ENCODE peak calls at places on chromosomes 2 and 18, in five cellular contexts. S is K562, B is HepG2, I is SK-N-SH, T is GM12878. O is an unnamed sample. For H3K27me3, the result is how much of the 10 kb centered on the place peaks cover.

GRCh38 chr2:31429759-31430438 is 15.4 kb upstream of the XDH start:
- DNase-seq in S (no peak), B (no peak), I (no peak), T (no peak), O (peak)

GRCh38 chr2:85175369-85176299 is 42.4 kb downstream of the TCF7L1 start:
- DNase-seq in S (no peak), B (peak), I (no peak), T (no peak), O (no peak)

GRCh38 chr2:8332646-8333045 is 349.2 kb upstream of the ID2 start:
- DNase-seq in S (no peak), B (no peak), I (no peak), T (no peak), O (no peak)

GRCh38 chr2:169672403-169672802 is 21.8 kb downstream of the CFAP210 start:
- DNase-seq in S (no peak), B (no peak), I (no peak), T (no peak), O (no peak)

GRCh38 chr2:11637546-11637945 is 32.4 kb downstream of the NTSR2 start:
- DNase-seq in S (no peak), B (no peak), I (no peak), T (no peak), O (no peak)

GRCh38 chr2:131092409-131093065 is 723 bp downstream of the FAM168B start:
- DNase-seq in S (no peak), B (no peak), I (no peak), T (no peak), O (no peak)

GRCh38 chr2:200786826-200787225 is 24.9 kb upstream of the BZW1 start:
- DNase-seq in S (no peak), B (no peak), I (no peak), T (no peak), O (peak)

GRCh38 chr2:96485751-96486643 is 19.2 kb downstream of the NEURL3 start:
- DNase-seq in S (no peak), B (peak), I (no peak), T (peak), O (no peak)

GRCh38 chr2:120866483-120867140 is 130.9 kb downstream of the GLI2 start:
- DNase-seq in S (no peak), B (no peak), I (no peak), T (no peak), O (no peak)
- TF ChIP-seq RAD21 in S (no peak), B (no peak), I (no peak), T (no peak), O (no peak)

DNA sequence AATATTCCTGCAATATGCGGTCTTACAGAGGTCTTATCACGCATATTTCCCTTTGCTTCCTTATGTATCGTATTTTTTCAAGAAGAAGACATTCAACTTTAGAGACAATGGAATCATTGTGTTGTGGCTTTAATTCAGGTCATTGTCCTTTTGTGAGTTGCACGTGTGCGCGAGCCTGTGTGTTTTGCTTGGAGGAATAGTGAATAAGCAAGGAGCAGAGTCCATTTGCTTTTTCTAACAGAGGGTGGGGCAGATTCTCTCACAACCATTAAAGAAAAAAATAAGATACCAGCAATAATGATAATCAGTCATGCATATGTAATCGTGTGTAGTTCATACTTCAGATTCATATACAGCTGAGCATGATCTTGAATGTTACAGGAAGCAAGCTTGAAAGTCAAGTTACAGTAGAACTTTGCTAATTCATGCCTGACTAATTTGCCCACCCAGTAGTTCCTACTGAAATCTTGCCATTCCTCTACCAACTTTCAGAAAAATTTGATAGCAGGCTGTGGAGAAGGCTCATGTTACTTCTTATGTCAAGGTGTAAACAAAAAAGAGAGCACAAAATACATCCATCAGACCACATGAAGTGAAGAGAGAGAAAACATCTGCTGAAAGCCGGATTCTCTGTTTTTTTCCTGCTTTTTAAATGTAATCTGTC is 243.7 kb downstream of the NEDD4L start:
- DNase-seq in S (no peak), B (peak), I (no peak), T (no peak), O (no peak)
- TF ChIP-seq POLR2AphosphoS5 in S (no peak), B (no peak), I (no peak), T (no peak), O (no peak)

GRCh38 chr2:47272031-47272864 is 117.1 kb upstream of the STPG4 start:
- DNase-seq in S (peak), B (no peak), I (peak), T (no peak), O (peak)
- H3K27me3 ChIP-seq in S (under half), B (under half), I (under half), T (under half), O (under half)

GRCh38 chr2:241728000-241728399 is 6.4 kb upstream of the D2HGDH start:
- DNase-seq in S (no peak), B (no peak), I (peak), T (no peak), O (no peak)

GRCh38 chr2:241730679-241731293 is 3.6 kb upstream of the D2HGDH start:
- DNase-seq in S (peak), B (no peak), I (no peak), T (no peak), O (no peak)

GRCh38 chr2:241729868-241730267 is 4.6 kb upstream of the D2HGDH start:
- DNase-seq in S (no peak), B (no peak), I (peak), T (no peak), O (no peak)

GRCh38 chr2:241726459-241726858 is 8.0 kb upstream of the D2HGDH start:
- DNase-seq in S (no peak), B (no peak), I (peak), T (no peak), O (no peak)

GRCh38 chr2:241728627-241729026 is 5.8 kb upstream of the D2HGDH start:
- DNase-seq in S (no peak), B (no peak), I (peak), T (no peak), O (no peak)
- TF ChIP-seq RAD21 in S (no peak), B (no peak), I (no peak), T (no peak), O (no peak)

GRCh38 chr2:47226124-47227040 is 71.3 kb upstream of the STPG4 start:
- DNase-seq in S (no peak), B (peak), I (no peak), T (no peak), O (no peak)

GRCh38 chr2:47222813-47223564 is 67.9 kb upstream of the STPG4 start:
- DNase-seq in S (no peak), B (no peak), I (no peak), T (no peak), O (no peak)

GRCh38 chr2:47227532-47228166 is 72.5 kb upstream of the STPG4 start:
- DNase-seq in S (peak), B (no peak), I (no peak), T (no peak), O (no peak)

GRCh38 chr2:47223980-47224379 is 68.9 kb upstream of the STPG4 start:
- DNase-seq in S (no peak), B (no peak), I (no peak), T (no peak), O (no peak)

GRCh38 chr2:47225061-47225783 is 70.1 kb upstream of the STPG4 start:
- DNase-seq in S (peak), B (peak), I (peak), T (no peak), O (peak)
- TF ChIP-seq POLR2AphosphoS5 in S (no peak), B (no peak), I (peak), T (no peak), O (peak)

DNA sequence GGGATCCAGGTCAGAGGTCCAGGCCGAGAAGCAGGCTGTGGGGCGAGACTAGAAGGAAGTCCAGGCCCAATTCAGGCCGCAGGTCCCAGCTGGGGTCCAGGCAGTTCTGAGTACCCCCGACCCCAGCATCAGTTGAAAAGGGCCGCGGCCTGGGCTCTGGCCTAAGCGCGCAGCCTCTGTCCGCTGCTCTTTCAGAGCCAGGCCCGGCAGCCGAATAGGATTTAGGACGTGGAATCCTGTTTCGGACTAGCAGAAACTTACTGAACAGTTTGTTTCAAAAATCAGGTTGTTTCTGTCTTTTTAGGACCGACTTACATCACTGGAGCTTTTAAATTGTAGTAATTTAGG is 12.1 kb downstream of the TBR1 start:
- DNase-seq in S (no peak), B (no peak), I (no peak), T (no peak), O (no peak)
- H3K27me3 ChIP-seq in S (under half), B (under half), I (under half), T (under half), O (under half)

GRCh38 chr2:190791347-190791982 is 89.2 kb upstream of the GLS start:
- DNase-seq in S (peak), B (no peak), I (no peak), T (no peak), O (no peak)
- TF ChIP-seq RAD21 in S (no peak), B (no peak), I (no peak), T (no peak), O (no peak)

GRCh38 chr2:118718921-118719320 is 128.5 kb downstream of the EN1 start:
- DNase-seq in S (no peak), B (no peak), I (no peak), T (no peak), O (no peak)
- TF ChIP-seq POLR2AphosphoS5 in S (no peak), B (no peak), I (no peak), T (no peak), O (no peak)

DNA sequence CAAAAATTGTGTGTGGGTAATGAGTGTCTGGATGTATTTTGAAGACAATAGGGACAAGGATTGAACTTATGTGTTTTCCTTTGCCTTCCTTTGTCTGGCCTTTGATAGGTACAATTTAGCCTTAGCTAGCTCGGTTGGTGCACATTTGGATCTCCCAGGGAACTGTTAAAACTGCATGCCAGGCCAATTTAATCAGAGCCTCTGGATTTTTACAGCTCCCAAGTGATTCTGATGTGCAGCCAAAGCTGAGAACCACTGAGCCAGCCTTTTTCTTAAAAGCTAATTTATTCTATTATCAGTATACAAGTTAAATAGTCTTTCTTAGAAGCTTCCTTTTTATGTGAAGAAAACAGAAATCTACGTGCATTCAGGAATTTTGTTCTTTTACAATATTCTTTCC is 25.0 kb downstream of the PLEK start:
- DNase-seq in S (no peak), B (no peak), I (no peak), T (no peak), O (no peak)
- H3K27me3 ChIP-seq in S (under half), B (under half), I (under half), T (under half), O (under half)